ENCODE peak calls at places on chromosome 16, in ten cellular contexts. O is gastrocnemius medialis; P is mesendoderm; V is CD8-positive, alpha-beta memory T cell; G is adrenal gland; L is heart left ventricle; U is OCI-LY7; E is body of pancreas; A is astrocyte; S is spleen. Y is an unnamed sample.

GRCh38 chr16:69644790-69645189 is 79.0 kb downstream of the NFAT5 start:
- DNase-seq in O (no peak), P (no peak), V (no peak), G (no peak), L (no peak), U (no peak), E (no peak), A (no peak), S (no peak), Y (no peak)

GRCh38 chr16:66538910-66539309 is 11.0 kb downstream of the TK2 start:
- DNase-seq in O (no peak), P (no peak), V (no peak), G (no peak), L (no peak), U (no peak), E (no peak), A (no peak), S (no peak), Y (no peak)

GRCh38 chr16:5066511-5066910 is 755 bp upstream of the C16orf89 start:
- DNase-seq in O (no peak), P (no peak), V (no peak), G (no peak), L (no peak), U (no peak), E (no peak), A (no peak), S (peak; percentile 6), Y (no peak)

GRCh38 chr16:17138801-17139200 is 332.0 kb downstream of the XYLT1 start:
- DNase-seq in O (no peak), P (peak; percentile 62), V (no peak), G (no peak), L (no peak), U (no peak), E (no peak), A (no peak), S (no peak), Y (no peak)

GRCh38 chr16:47483616-47484015 is 22.5 kb downstream of the PHKB start:
- DNase-seq in O (no peak), P (no peak), V (no peak), G (no peak), L (no peak), U (no peak), E (no peak), A (no peak), S (no peak), Y (no peak)

GRCh38 chr16:57284206-57284951 is at the start of gene PLLP:
- DNase-seq in O (no peak), P (peak; percentile 59), V (peak; percentile 13), G (peak; percentile 33), L (peak; percentile 34), U (no peak), E (peak; percentile 71), A (no peak), S (no peak), Y (no peak)

GRCh38 chr16:62821771-62822170 is 785.5 kb upstream of the CDH8 start:
- DNase-seq in O (no peak), P (no peak), V (no peak), G (no peak), L (no peak), U (no peak), E (no peak), A (no peak), S (no peak), Y (no peak)

GRCh38 chr16:75323198-75323597 is 71.8 kb upstream of the BCAR1 start:
- DNase-seq in O (no peak), P (peak; percentile 35), V (no peak), G (no peak), L (no peak), U (no peak), E (no peak), A (no peak), S (no peak), Y (no peak)

GRCh38 chr16:27109666-27110523 is 43.2 kb downstream of the C16orf82 start:
- DNase-seq in O (peak; percentile 17), P (peak; percentile 83), V (peak; percentile 64), G (peak; percentile 73), L (peak; percentile 86), U (peak; percentile 75), E (peak; percentile 58), A (peak; percentile 19), S (peak; percentile 93), Y (peak; percentile 37)

GRCh38 chr16:70482624-70483023 is 28.2 kb downstream of the FCSK start:
- DNase-seq in O (no peak), P (no peak), V (no peak), G (no peak), L (no peak), U (no peak), E (no peak), A (no peak), S (no peak), Y (no peak)

GRCh38 chr16:73434621-73435020 is 386.7 kb upstream of the ZFHX3 start:
- DNase-seq in O (no peak), P (no peak), V (no peak), G (no peak), L (no peak), U (no peak), E (no peak), A (no peak), S (no peak), Y (no peak)

GRCh38 chr16:55225972-55226542 is 97.9 kb upstream of the IRX6 start:
- DNase-seq in O (no peak), P (no peak), V (no peak), G (no peak), L (no peak), U (peak; percentile 8), E (no peak), A (peak; percentile 0), S (no peak), Y (no peak)

GRCh38 chr16:57273359-57273758 is 11.1 kb downstream of the PLLP start:
- DNase-seq in O (no peak), P (peak; percentile 87), V (no peak), G (no peak), L (no peak), U (no peak), E (no peak), A (no peak), S (no peak), Y (no peak)

GRCh38 chr16:86199871-86200700 is 301.1 kb downstream of the IRF8 start:
- DNase-seq in O (no peak), P (no peak), V (no peak), G (no peak), L (no peak), U (no peak), E (no peak), A (no peak), S (no peak), Y (no peak)

GRCh38 chr16:68434654-68435210 is 13.6 kb downstream of the SMPD3 start:
- DNase-seq in O (no peak), P (no peak), V (no peak), G (no peak), L (no peak), U (no peak), E (no peak), A (no peak), S (no peak), Y (no peak)

GRCh38 chr16:84919267-84919666 is 92.1 kb downstream of the ZDHHC7 start:
- DNase-seq in O (no peak), P (no peak), V (no peak), G (no peak), L (no peak), U (no peak), E (no peak), A (no peak), S (no peak), Y (no peak)

DNA sequence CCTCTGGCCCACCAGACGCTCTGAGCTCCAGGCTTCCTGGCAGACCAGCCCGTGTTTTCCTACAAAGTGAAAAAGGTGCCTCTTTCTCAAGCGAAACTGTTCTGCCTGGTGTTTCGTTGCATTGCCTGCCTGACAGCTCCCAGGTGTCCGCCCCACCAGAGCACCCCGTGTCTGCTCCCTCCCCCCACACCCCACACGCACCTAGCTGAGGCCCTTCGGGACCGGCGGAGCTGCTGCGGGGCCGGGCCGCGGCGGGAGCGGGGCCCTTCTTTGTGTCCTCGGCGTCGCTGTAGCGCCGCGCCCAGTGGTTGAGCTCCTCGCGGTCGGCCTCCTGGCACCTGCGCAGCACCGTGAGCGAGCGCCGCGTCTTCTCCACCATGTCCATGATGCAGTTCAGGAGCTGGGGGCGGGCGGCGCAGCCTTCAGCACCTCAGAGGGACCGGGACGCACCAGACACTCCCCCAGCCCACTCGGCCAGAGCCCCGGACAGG is 14.7 kb upstream of the PABPN1L start:
- DNase-seq in O (no peak), P (peak; percentile 16), V (no peak), G (no peak), L (no peak), U (no peak), E (no peak), A (no peak), S (no peak), Y (no peak)
- H3K4me3 ChIP-seq in O (no peak overlapping the region), P (no peak overlapping the region), V (no peak overlapping the region), G (no peak overlapping the region), L (no peak overlapping the region), U (no peak overlapping the region), E (no peak overlapping the region), A (no peak overlapping the region), S (no peak overlapping the region), Y (no peak overlapping the region)

DNA sequence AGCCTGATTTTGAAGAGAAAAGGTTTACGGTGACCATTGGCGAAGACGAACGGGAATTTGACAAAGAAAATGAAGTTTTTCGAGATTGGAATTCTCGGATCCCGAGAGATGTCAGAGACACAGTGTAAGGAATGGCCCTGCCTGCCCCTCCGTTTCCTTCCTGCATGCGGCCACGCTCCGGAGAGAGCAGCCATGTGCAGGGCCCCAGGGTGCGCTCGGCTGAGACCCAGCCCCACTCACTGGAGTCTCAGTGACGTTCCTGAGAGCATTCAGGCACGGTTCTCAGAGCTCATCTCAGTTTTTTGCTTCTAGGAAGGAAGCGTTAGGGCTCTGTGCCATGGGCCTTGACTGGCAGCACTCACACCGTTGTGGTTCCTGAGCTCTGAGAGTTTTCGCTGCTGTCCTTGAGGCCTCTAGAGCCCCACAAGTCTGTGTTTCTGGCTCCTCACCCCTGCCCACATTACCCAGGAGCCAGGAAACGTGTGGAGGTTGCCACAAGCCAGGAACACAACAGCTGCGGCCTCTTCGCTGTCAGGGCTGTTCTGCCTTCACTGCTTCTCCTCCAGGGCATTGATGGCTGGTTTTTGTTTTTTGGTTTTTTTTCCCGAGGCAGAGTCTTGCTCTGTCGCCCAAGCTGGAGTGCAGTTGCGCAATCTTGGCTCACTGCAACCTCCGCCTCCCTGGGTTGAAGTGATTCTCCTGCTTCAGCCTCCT is 29.8 kb downstream of the ZC3H18 start:
- DNase-seq in O (no peak), P (no peak), V (no peak), G (peak; percentile 44), L (no peak), U (no peak), E (no peak), A (no peak), S (no peak), Y (no peak)
- H3K36me3 ChIP-seq in O (peaks cover 45% of the 10 kb centered on the region), P (peaks cover 10% of the 10 kb centered on the region), V (peaks cover 44% of the 10 kb centered on the region), G (peaks cover 36% of the 10 kb centered on the region), L (peaks cover 13% of the 10 kb centered on the region), U (peaks cover 77% of the 10 kb centered on the region), E (no peaks in the 10 kb centered on the region), A (peaks cover 32% of the 10 kb centered on the region), S (peaks cover 80% of the 10 kb centered on the region), Y (peaks cover 27% of the 10 kb centered on the region)

GRCh38 chr16:28193530-28194423 is 18.0 kb downstream of the XPO6 start:
- DNase-seq in O (no peak), P (peak; percentile 77), V (peak; percentile 13), G (no peak), L (no peak), U (no peak), E (no peak), A (peak; percentile 95), S (no peak), Y (peak; percentile 80)
- H3K27ac ChIP-seq in O (no peak overlapping the region), P (no peak overlapping the region), V (peak overlapping the region; percentile 69), G (peak overlapping the region; percentile 34), L (no peak overlapping the region), U (peak overlapping the region; percentile 22), E (no peak overlapping the region), A (peak overlapping the region; percentile 79), S (peak overlapping the region; percentile 87), Y (peak overlapping the region; percentile 87)

GRCh38 chr16:12158428-12158827 is 181.9 kb downstream of the SNX29 start:
- DNase-seq in O (no peak), P (no peak), V (no peak), G (no peak), L (no peak), U (no peak), E (no peak), A (peak; percentile 95), S (peak; percentile 12), Y (peak; percentile 87)
- H3K4me3 ChIP-seq in O (no peak overlapping the region), P (no peak overlapping the region), V (no peak overlapping the region), G (no peak overlapping the region), L (no peak overlapping the region), U (no peak overlapping the region), E (no peak overlapping the region), A (no peak overlapping the region), S (no peak overlapping the region), Y (no peak overlapping the region)

Y was measured in brain microvascular endothelial cell.